ENCODE peak calls at places on chromosomes 11 and 22, in five cellular contexts. T, Y, Z, X and R are unnamed samples.

GRCh38 chr11:118223992-118224391 is 819 bp downstream of the JAML start:
- DNase-seq in X (no peak), T (no peak), Y (no peak), Z (no peak), R (no peak)

GRCh38 chr11:44104472-44105294 is 9.2 kb downstream of the EXT2 start:
- DNase-seq in Z (no peak), Y (no peak), X (peak), T (no peak), R (no peak)

GRCh38 chr11:35173011-35173511 is 34.1 kb downstream of the CD44 start:
- DNase-seq in Z (no peak), T (no peak), Y (no peak), X (peak), R (no peak)

GRCh38 chr11:79076526-79077115 is 364.2 kb downstream of the TENM4 start:
- DNase-seq in T (no peak), X (no peak), Z (no peak), Y (no peak), R (peak)

GRCh38 chr11:27615833-27616232 is 84.4 kb downstream of the BDNF start:
- DNase-seq in Y (no peak), Z (no peak), T (no peak), X (no peak), R (no peak)

GRCh38 chr11:30992513-30992849 is 377.1 kb downstream of the DCDC1 start:
- DNase-seq in T (no peak), Z (no peak), Y (no peak), X (peak), R (no peak)

GRCh38 chr11:45151362-45151982 is 5.0 kb downstream of the PRDM11 start:
- DNase-seq in Z (no peak), Y (no peak), T (no peak), X (no peak), R (no peak)

GRCh38 chr22:38766076-38766777 is 10.4 kb upstream of the SUN2 start:
- DNase-seq in T (peak), X (peak), Y (no peak), Z (no peak), R (peak)

GRCh38 chr22:42350373-42350772 is 79.9 kb upstream of the TCF20 start:
- DNase-seq in T (no peak), X (no peak), Y (no peak), Z (no peak), R (no peak)

GRCh38 chr11:13268791-13269190 is 8.8 kb upstream of the BMAL1 start:
- DNase-seq in X (no peak), Z (no peak), Y (no peak), T (no peak), R (no peak)

GRCh38 chr11:9834281-9834680 is 170.4 kb downstream of the SWAP70 start:
- DNase-seq in Z (no peak), Y (no peak), X (no peak), T (no peak), R (no peak)

GRCh38 chr11:120747801-120748484 is 236.4 kb downstream of the GRIK4 start:
- DNase-seq in Y (no peak), T (no peak), Z (no peak), X (no peak), R (no peak)

GRCh38 chr11:118008271-118008903 is 22.2 kb downstream of the IL10RA start:
- DNase-seq in T (no peak), X (no peak), Y (no peak), Z (no peak), R (no peak)

GRCh38 chr22:36454916-36455570 is 26.4 kb downstream of the TXN2 start:
- DNase-seq in Z (peak), Y (peak), T (peak), X (peak), R (peak)

GRCh38 chr11:33564856-33565453 is 135.7 kb downstream of the C11orf91 start:
- DNase-seq in Y (no peak), Z (no peak), T (peak), X (peak), R (no peak)

GRCh38 chr11:64918056-64918455 is 1.0 kb upstream of the ATG2A start:
- DNase-seq in T (no peak), X (peak), Z (no peak), Y (no peak), R (peak)

GRCh38 chr11:123653997-123654565 is 343 bp downstream of the SCN3B start:
- DNase-seq in Z (no peak), Y (peak), T (no peak), X (peak), R (peak)

GRCh38 chr11:66546966-66547661 is 411 bp downstream of the ACTN3 start:
- DNase-seq in T (no peak), Z (no peak), X (no peak), Y (peak), R (no peak)

GRCh38 chr22:35375031-35375430 is 5.9 kb upstream of the HMOX1 start:
- DNase-seq in Y (no peak), X (no peak), Z (no peak), T (no peak), R (no peak)

GRCh38 chr11:62502030-62502730 is 44.4 kb downstream of the AHNAK start:
- DNase-seq in T (peak), Z (no peak), Y (no peak), X (no peak), R (no peak)

GRCh38 chr11:126460417-126461095 is 105.1 kb downstream of the ST3GAL4 start:
- DNase-seq in Z (no peak), T (no peak), X (no peak), Y (no peak), R (no peak)

GRCh38 chr22:40654522-40655167 is 18.1 kb upstream of the MRTFA start:
- DNase-seq in T (peak), Y (no peak), X (peak), Z (no peak), R (no peak)

GRCh38 chr11:127733552-127733951 is 733.0 kb upstream of the KIRREL3 start:
- DNase-seq in X (peak), Y (no peak), T (no peak), Z (no peak), R (no peak)

GRCh38 chr11:34585870-34586654 is 34.8 kb upstream of the EHF start:
- DNase-seq in T (no peak), X (no peak), Z (no peak), Y (peak), R (no peak)

GRCh38 chr11:99693941-99694492 is 673.3 kb downstream of the CNTN5 start:
- DNase-seq in T (no peak), Z (no peak), X (no peak), Y (no peak), R (no peak)

GRCh38 chr22:46346680-46347405 is 11.3 kb downstream of the TRMU start:
- DNase-seq in X (no peak), Z (no peak), T (no peak), Y (no peak), R (no peak)